ENCODE peak calls at places on chromosomes 12 and 14, in eight cellular contexts. One of them, this sample, is unnamed.

GRCh38 chr12:108679282-108679681 is 45.6 kb upstream of the SELPLG start:
- DNase-seq in GM20000: no peak
- DNase-seq in lower leg skin: no peak
- DNase-seq in tibial artery: no peak
- DNase-seq in Calu3: no peak
- DNase-seq in fibroblast of mammary gland: no peak
- DNase-seq in psoas muscle: no peak
- DNase-seq in esophagus muscularis mucosa: peak; percentile 3
- DNase-seq in this sample: no peak

GRCh38 chr12:47268501-47269459 is 189.0 kb upstream of the AMIGO2 start:
- DNase-seq in GM20000: peak; percentile 34
- DNase-seq in lower leg skin: no peak
- DNase-seq in tibial artery: no peak
- DNase-seq in Calu3: no peak
- DNase-seq in fibroblast of mammary gland: no peak
- DNase-seq in psoas muscle: no peak
- DNase-seq in esophagus muscularis mucosa: peak; percentile 64
- DNase-seq in this sample: no peak

GRCh38 chr12:104105461-104105860 is 32.5 kb downstream of the NFYB start:
- DNase-seq in GM20000: no peak
- DNase-seq in lower leg skin: no peak
- DNase-seq in tibial artery: no peak
- DNase-seq in Calu3: no peak
- DNase-seq in fibroblast of mammary gland: no peak
- DNase-seq in psoas muscle: no peak
- DNase-seq in esophagus muscularis mucosa: no peak
- DNase-seq in this sample: peak; percentile 36

GRCh38 chr12:67748761-67749075 is 100.2 kb downstream of the DYRK2 start:
- DNase-seq in GM20000: no peak
- DNase-seq in lower leg skin: no peak
- DNase-seq in tibial artery: no peak
- DNase-seq in Calu3: no peak
- DNase-seq in fibroblast of mammary gland: peak; percentile 39
- DNase-seq in psoas muscle: no peak
- DNase-seq in esophagus muscularis mucosa: no peak
- DNase-seq in this sample: no peak

GRCh38 chr12:56947633-56948535 is 9.5 kb downstream of the RDH16 start:
- DNase-seq in GM20000: no peak
- DNase-seq in lower leg skin: no peak
- DNase-seq in tibial artery: no peak
- DNase-seq in Calu3: peak; percentile 29
- DNase-seq in fibroblast of mammary gland: peak; percentile 7
- DNase-seq in psoas muscle: no peak
- DNase-seq in esophagus muscularis mucosa: peak; percentile 53
- DNase-seq in this sample: peak; percentile 8

GRCh38 chr12:124586756-124587155 is 19.3 kb upstream of the NCOR2 start:
- DNase-seq in GM20000: no peak
- DNase-seq in lower leg skin: no peak
- DNase-seq in tibial artery: no peak
- DNase-seq in Calu3: no peak
- DNase-seq in fibroblast of mammary gland: no peak
- DNase-seq in psoas muscle: no peak
- DNase-seq in esophagus muscularis mucosa: no peak
- DNase-seq in this sample: no peak

GRCh38 chr14:61588419-61588901 is 106.9 kb upstream of the HIF1A start:
- DNase-seq in GM20000: no peak
- DNase-seq in lower leg skin: no peak
- DNase-seq in tibial artery: peak; percentile 90
- DNase-seq in Calu3: no peak
- DNase-seq in fibroblast of mammary gland: peak; percentile 60
- DNase-seq in psoas muscle: no peak
- DNase-seq in esophagus muscularis mucosa: peak; percentile 68
- DNase-seq in this sample: peak; percentile 56

GRCh38 chr14:65179918-65180724 is 77.8 kb upstream of the MAX start:
- DNase-seq in GM20000: peak; percentile 66
- DNase-seq in lower leg skin: peak; percentile 90
- DNase-seq in tibial artery: peak; percentile 84
- DNase-seq in Calu3: peak; percentile 73
- DNase-seq in fibroblast of mammary gland: peak; percentile 96
- DNase-seq in psoas muscle: peak; percentile 61
- DNase-seq in esophagus muscularis mucosa: no peak
- DNase-seq in this sample: peak; percentile 96

GRCh38 chr14:105328678-105329390 is 14.3 kb downstream of the PACS2 start:
- DNase-seq in GM20000: no peak
- DNase-seq in lower leg skin: no peak
- DNase-seq in tibial artery: no peak
- DNase-seq in Calu3: no peak
- DNase-seq in fibroblast of mammary gland: no peak
- DNase-seq in psoas muscle: no peak
- DNase-seq in esophagus muscularis mucosa: no peak
- DNase-seq in this sample: no peak

GRCh38 chr12:106113042-106113441 is 25.7 kb downstream of the NUAK1 start:
- DNase-seq in GM20000: no peak
- DNase-seq in lower leg skin: no peak
- DNase-seq in tibial artery: no peak
- DNase-seq in Calu3: no peak
- DNase-seq in fibroblast of mammary gland: no peak
- DNase-seq in psoas muscle: no peak
- DNase-seq in esophagus muscularis mucosa: no peak
- DNase-seq in this sample: peak; percentile 30

GRCh38 chr14:90758959-90759358 is 57.3 kb downstream of the TTC7B start:
- DNase-seq in GM20000: peak; percentile 12
- DNase-seq in lower leg skin: peak; percentile 93
- DNase-seq in tibial artery: peak; percentile 91
- DNase-seq in Calu3: no peak
- DNase-seq in fibroblast of mammary gland: peak; percentile 67
- DNase-seq in psoas muscle: peak; percentile 64
- DNase-seq in esophagus muscularis mucosa: peak; percentile 89
- DNase-seq in this sample: peak; percentile 67

GRCh38 chr12:26748741-26749431 is 84.1 kb downstream of the ITPR2 start:
- DNase-seq in GM20000: no peak
- DNase-seq in lower leg skin: no peak
- DNase-seq in tibial artery: no peak
- DNase-seq in Calu3: no peak
- DNase-seq in fibroblast of mammary gland: peak; percentile 72
- DNase-seq in psoas muscle: no peak
- DNase-seq in esophagus muscularis mucosa: no peak
- DNase-seq in this sample: peak; percentile 61

GRCh38 chr14:58731465-58732330 is 93.9 kb downstream of the DACT1 start:
- DNase-seq in GM20000: no peak
- DNase-seq in lower leg skin: no peak
- DNase-seq in tibial artery: no peak
- DNase-seq in Calu3: peak; percentile 9
- DNase-seq in fibroblast of mammary gland: peak; percentile 100
- DNase-seq in psoas muscle: no peak
- DNase-seq in esophagus muscularis mucosa: no peak
- DNase-seq in this sample: peak; percentile 100

GRCh38 chr12:108526482-108527234 is 11.6 kb downstream of the FICD start:
- DNase-seq in GM20000: peak; percentile 8
- DNase-seq in lower leg skin: no peak
- DNase-seq in tibial artery: no peak
- DNase-seq in Calu3: no peak
- DNase-seq in fibroblast of mammary gland: peak; percentile 44
- DNase-seq in psoas muscle: no peak
- DNase-seq in esophagus muscularis mucosa: no peak
- DNase-seq in this sample: no peak

GRCh38 chr12:84561362-84561761 is 351.2 kb downstream of the SLC6A15 start:
- DNase-seq in GM20000: no peak
- DNase-seq in lower leg skin: no peak
- DNase-seq in tibial artery: no peak
- DNase-seq in Calu3: no peak
- DNase-seq in fibroblast of mammary gland: peak; percentile 25
- DNase-seq in psoas muscle: no peak
- DNase-seq in esophagus muscularis mucosa: no peak
- DNase-seq in this sample: no peak

GRCh38 chr12:128543493-128543892 is 276.5 kb downstream of the TMEM132C start:
- DNase-seq in GM20000: no peak
- DNase-seq in lower leg skin: no peak
- DNase-seq in tibial artery: no peak
- DNase-seq in Calu3: no peak
- DNase-seq in fibroblast of mammary gland: no peak
- DNase-seq in psoas muscle: no peak
- DNase-seq in esophagus muscularis mucosa: no peak
- DNase-seq in this sample: no peak
- TF ChIP-seq CTCF in GM20000: no peak
- TF ChIP-seq CTCF in lower leg skin: no peak
- TF ChIP-seq CTCF in tibial artery: no peak
- TF ChIP-seq CTCF in Calu3: no peak
- TF ChIP-seq CTCF in fibroblast of mammary gland: no peak
- TF ChIP-seq CTCF in psoas muscle: no peak
- TF ChIP-seq CTCF in esophagus muscularis mucosa: no peak
- TF ChIP-seq CTCF in this sample: no peak

DNA sequence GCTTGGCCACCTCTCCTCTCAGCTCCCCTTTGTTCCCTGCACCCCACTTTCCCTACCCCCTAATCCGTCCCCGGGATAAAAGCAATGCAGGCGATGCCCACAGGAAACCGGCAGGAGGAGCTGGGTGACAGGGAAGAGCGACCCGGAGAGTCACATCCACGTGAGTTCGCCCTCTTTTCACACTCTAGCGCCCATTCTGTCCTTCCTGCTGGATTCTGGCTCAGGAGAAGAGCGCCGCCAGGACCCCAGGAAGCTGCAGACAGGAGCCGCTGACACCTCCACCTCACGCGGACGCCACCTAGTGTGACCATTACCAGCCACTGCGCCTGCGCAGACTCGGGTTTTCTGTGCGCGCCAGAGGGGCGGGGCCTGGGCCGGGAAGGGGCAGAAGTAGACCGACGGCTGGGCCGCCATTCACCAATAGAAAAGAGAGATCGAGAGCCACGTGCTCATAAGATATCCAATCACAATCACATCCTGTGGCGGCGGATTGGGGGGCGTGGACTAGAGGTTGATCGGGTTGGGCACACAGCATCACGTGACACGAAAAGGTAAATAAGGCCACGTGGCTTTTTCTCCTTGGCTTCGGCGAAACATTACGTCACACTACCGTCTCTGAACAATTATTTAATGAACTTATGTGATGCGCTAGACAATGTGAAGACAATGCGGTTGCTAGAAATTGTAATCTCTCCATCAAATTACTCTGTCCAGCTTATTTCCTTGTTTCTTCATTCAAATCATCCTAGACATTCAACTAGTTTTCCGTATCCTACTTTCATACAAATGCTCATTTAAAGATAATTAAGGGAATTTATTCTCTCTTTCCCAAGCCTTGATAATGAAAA is 10.1 kb downstream of the PLA2G1B start:
- DNase-seq in GM20000: peak; percentile 95
- DNase-seq in lower leg skin: peak; percentile 100
- DNase-seq in tibial artery: peak; percentile 99
- DNase-seq in Calu3: peak; percentile 100
- DNase-seq in fibroblast of mammary gland: peak; percentile 99
- DNase-seq in psoas muscle: peak; percentile 99
- DNase-seq in esophagus muscularis mucosa: peak; percentile 100
- DNase-seq in this sample: peak; percentile 99
- TF ChIP-seq CTCF in GM20000: peak; percentile 22
- TF ChIP-seq CTCF in lower leg skin: no peak
- TF ChIP-seq CTCF in tibial artery: peak; percentile 67
- TF ChIP-seq CTCF in Calu3: peak; percentile 60
- TF ChIP-seq CTCF in fibroblast of mammary gland: peak; percentile 62
- TF ChIP-seq CTCF in psoas muscle: peak; percentile 53
- TF ChIP-seq CTCF in esophagus muscularis mucosa: peak; percentile 76
- TF ChIP-seq CTCF in this sample: peak; percentile 86

GRCh38 chr12:15520844-15521243 is 198.5 kb downstream of the PTPRO start:
- DNase-seq in GM20000: no peak
- DNase-seq in lower leg skin: no peak
- DNase-seq in tibial artery: no peak
- DNase-seq in Calu3: no peak
- DNase-seq in fibroblast of mammary gland: no peak
- DNase-seq in psoas muscle: no peak
- DNase-seq in esophagus muscularis mucosa: no peak
- DNase-seq in this sample: no peak
- TF ChIP-seq CTCF in GM20000: no peak
- TF ChIP-seq CTCF in lower leg skin: no peak
- TF ChIP-seq CTCF in tibial artery: no peak
- TF ChIP-seq CTCF in Calu3: no peak
- TF ChIP-seq CTCF in fibroblast of mammary gland: no peak
- TF ChIP-seq CTCF in psoas muscle: no peak
- TF ChIP-seq CTCF in esophagus muscularis mucosa: no peak
- TF ChIP-seq CTCF in this sample: no peak

GRCh38 chr14:44657688-44658388 is 150.8 kb upstream of the FSCB start:
- DNase-seq in GM20000: no peak
- DNase-seq in lower leg skin: no peak
- DNase-seq in tibial artery: no peak
- DNase-seq in Calu3: no peak
- DNase-seq in fibroblast of mammary gland: no peak
- DNase-seq in psoas muscle: no peak
- DNase-seq in esophagus muscularis mucosa: no peak
- DNase-seq in this sample: peak; percentile 67
- TF ChIP-seq CTCF in GM20000: no peak
- TF ChIP-seq CTCF in lower leg skin: no peak
- TF ChIP-seq CTCF in tibial artery: no peak
- TF ChIP-seq CTCF in Calu3: no peak
- TF ChIP-seq CTCF in fibroblast of mammary gland: no peak
- TF ChIP-seq CTCF in psoas muscle: no peak
- TF ChIP-seq CTCF in esophagus muscularis mucosa: peak; percentile 8
- TF ChIP-seq CTCF in this sample: peak; percentile 51

GRCh38 chr12:114360485-114360884 is 45.5 kb downstream of the TBX5 start:
- DNase-seq in GM20000: no peak
- DNase-seq in lower leg skin: no peak
- DNase-seq in tibial artery: no peak
- DNase-seq in Calu3: no peak
- DNase-seq in fibroblast of mammary gland: no peak
- DNase-seq in psoas muscle: no peak
- DNase-seq in esophagus muscularis mucosa: no peak
- DNase-seq in this sample: no peak

DNA sequence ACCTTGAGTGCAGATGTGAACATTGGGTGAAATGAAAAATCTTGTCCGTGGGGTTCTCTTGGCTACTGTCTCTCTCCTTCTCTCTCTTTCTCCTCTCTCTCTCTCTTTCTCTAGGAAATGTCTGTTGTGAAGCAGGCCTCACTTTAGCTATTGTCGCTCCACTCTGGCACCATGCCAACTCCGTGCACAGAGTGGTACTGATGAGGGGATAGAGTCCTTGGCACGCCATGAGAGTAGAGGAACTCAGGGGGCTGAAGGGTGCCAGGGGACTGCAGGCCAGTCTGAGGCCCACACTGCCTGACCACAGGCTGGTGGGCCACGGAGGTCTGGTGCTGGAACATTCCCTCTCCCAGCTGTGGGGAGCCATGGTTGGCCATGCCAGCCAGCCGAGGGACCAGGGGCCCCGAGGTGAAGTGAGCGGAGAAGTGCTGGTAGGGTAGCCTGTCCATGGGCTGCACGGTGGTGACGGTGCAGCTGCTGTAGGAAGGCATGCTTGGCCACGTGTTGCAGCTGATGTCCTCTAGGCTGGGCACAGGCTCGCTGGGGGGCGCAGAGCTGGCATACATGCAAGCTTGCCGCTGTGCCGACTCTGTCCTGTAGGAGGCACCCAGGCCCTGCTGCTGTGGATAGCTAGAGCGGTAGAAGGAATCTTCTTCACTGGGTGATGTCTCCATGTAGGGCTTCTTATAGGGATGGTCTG is 50.4 kb downstream of the TBX5 start:
- DNase-seq in GM20000: no peak
- DNase-seq in lower leg skin: no peak
- DNase-seq in tibial artery: no peak
- DNase-seq in Calu3: no peak
- DNase-seq in fibroblast of mammary gland: no peak
- DNase-seq in psoas muscle: no peak
- DNase-seq in esophagus muscularis mucosa: no peak
- DNase-seq in this sample: no peak
- TF ChIP-seq CTCF in GM20000: peak; percentile 10
- TF ChIP-seq CTCF in lower leg skin: no peak
- TF ChIP-seq CTCF in tibial artery: no peak
- TF ChIP-seq CTCF in Calu3: no peak
- TF ChIP-seq CTCF in fibroblast of mammary gland: no peak
- TF ChIP-seq CTCF in psoas muscle: no peak
- TF ChIP-seq CTCF in esophagus muscularis mucosa: peak; percentile 55
- TF ChIP-seq CTCF in this sample: no peak

GRCh38 chr12:57993030-57993429 is 51.7 kb downstream of the ATP23 start:
- DNase-seq in GM20000: no peak
- DNase-seq in lower leg skin: no peak
- DNase-seq in tibial artery: no peak
- DNase-seq in Calu3: no peak
- DNase-seq in fibroblast of mammary gland: peak; percentile 28
- DNase-seq in psoas muscle: no peak
- DNase-seq in esophagus muscularis mucosa: no peak
- DNase-seq in this sample: peak; percentile 8
- TF ChIP-seq CTCF in GM20000: no peak
- TF ChIP-seq CTCF in lower leg skin: no peak
- TF ChIP-seq CTCF in tibial artery: no peak
- TF ChIP-seq CTCF in Calu3: no peak
- TF ChIP-seq CTCF in fibroblast of mammary gland: peak; percentile 51
- TF ChIP-seq CTCF in psoas muscle: no peak
- TF ChIP-seq CTCF in esophagus muscularis mucosa: no peak
- TF ChIP-seq CTCF in this sample: no peak